ENCODE peak calls at places on chromosomes 6 and 20, in seven cellular contexts. E is IMR-90, K is left ventricle myocardium inferior, B is PC-3, C is body of pancreas, L is tibial artery, I is fibroblast of lung. F is an unnamed sample. For H3K4me1, the result is how much of the 10 kb centered on the place peaks cover.

GRCh38 chr6:4394786-4395185 is 259.4 kb upstream of the ECI2 start:
- DNase-seq in E (no peak), B (peak), L (no peak), I (no peak), K (no peak), C (no peak), F (no peak)

GRCh38 chr6:30556964-30557682 is at the start of gene PRR3:
- DNase-seq in B (peak), I (peak), L (peak), E (peak), K (peak), C (peak), F (peak)

GRCh38 chr6:147699637-147700036 is 191.1 kb downstream of the SAMD5 start:
- DNase-seq in B (peak), L (no peak), K (no peak), C (no peak), E (peak), I (peak), F (peak)

GRCh38 chr6:5175635-5176034 is 85.1 kb downstream of the LYRM4 start:
- DNase-seq in I (no peak), E (no peak), K (no peak), B (no peak), L (no peak), C (no peak), F (no peak)

GRCh38 chr6:17907467-17908229 is 79.8 kb downstream of the KIF13A start:
- DNase-seq in B (peak), C (peak), I (peak), L (peak), K (peak), E (peak), F (peak)

GRCh38 chr20:38023181-38024085 is 9.8 kb downstream of the TTI1 start:
- DNase-seq in C (no peak), E (peak), K (no peak), I (peak), B (peak), L (no peak), F (no peak)

GRCh38 chr6:5334341-5334740 is 73.0 kb downstream of the FARS2 start:
- DNase-seq in B (no peak), K (no peak), I (peak), E (peak), C (no peak), L (no peak), F (no peak)

GRCh38 chr20:17771206-17772004 is 71.6 kb downstream of the BANF2 start:
- DNase-seq in E (no peak), B (no peak), C (no peak), I (no peak), K (no peak), L (no peak), F (no peak)

GRCh38 chr6:47195251-47195650 is 114.5 kb downstream of the TNFRSF21 start:
- DNase-seq in K (peak), I (no peak), C (no peak), L (no peak), B (no peak), E (peak), F (no peak)

GRCh38 chr20:43322851-43323250 is 133.1 kb upstream of the PTPRT start:
- DNase-seq in L (no peak), K (no peak), C (no peak), E (peak), B (no peak), I (no peak), F (no peak)

DNA sequence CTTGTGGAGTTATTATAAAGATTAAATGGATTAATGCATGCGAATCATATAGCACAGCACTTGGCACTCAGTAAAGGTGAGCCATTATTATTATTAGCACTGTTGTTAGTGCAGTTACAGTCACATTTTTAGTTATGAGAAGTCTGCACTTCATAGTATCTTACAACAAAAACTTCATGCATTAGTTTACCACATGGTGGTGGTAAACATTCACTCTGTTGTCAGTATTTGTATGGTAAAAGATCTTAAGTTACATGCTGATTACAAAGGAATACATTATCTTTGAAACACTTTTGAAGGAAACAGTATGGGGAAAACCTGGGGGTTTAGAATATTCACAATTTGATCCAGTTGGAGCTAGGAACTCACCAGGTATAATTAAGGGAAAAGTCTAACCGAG is 20.8 kb downstream of the TMEM14A start:
- DNase-seq in I (peak), E (peak), C (no peak), B (peak), K (no peak), L (no peak), F (no peak)
- TF ChIP-seq CTCF in I (no peak), E (peak), C (no peak), B (peak), K (no peak), L (no peak), F (no peak)

DNA sequence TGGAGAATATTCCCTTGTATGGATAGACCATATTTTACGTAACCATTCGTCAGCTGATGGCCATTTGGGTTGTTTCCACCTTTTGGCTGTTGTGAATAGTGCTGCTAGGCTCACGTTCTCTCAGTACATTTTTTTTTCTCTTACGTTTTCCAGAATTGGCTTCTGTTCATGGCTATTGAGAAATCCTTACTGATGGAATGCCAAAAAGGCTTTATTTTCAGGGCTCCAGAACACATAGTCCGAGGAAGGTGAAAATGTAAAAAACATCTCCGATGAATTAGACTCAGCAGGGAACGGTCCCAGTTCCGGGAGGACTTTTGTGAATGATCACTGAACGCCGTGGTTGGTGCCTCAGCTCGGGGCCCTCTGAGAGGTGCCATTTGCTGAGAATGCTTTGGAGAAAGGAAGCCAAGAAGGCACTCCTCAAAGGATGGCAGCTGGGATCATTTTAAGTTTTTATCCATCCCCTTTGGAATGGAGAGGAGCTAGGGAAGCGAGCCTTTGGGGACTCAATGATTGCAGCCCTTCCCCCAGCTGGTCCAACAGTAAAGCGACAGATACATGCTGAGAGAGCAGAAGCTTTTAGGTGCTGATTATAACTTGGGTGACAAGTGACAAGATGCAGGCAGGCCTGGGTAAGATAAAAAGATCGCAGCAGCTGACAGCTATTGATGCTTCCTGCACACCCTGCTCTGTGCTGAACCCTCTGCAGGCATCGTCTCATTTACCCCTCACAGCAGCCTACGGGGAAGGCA is 133.3 kb upstream of the KCNG1 start:
- DNase-seq in I (peak), L (no peak), B (no peak), E (peak), K (no peak), C (peak), F (no peak)
- H3K4me3 ChIP-seq in I (no peak), L (no peak), B (no peak), E (no peak), K (peak), C (no peak), F (no peak)

DNA sequence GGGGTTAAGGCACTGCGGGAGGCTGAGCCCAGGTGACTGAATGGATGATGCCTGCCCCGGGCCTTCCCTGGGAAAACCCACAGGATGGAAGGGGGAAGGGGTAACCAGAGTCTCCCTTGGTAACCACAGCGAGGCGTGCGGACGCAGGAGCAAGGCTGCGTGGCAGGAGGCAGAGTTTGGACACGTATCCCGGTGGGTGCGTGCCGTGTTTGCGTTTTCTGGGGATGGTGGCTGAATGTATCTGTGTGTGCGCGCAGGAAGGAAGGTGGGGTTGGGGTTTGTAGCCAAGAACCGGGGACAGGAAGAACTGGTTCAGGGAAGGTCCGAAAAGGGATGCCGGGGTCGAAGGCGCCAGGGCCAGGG is 1.8 kb downstream of the MDGA1 start:
- DNase-seq in K (no peak), I (peak), C (no peak), L (no peak), E (peak), B (peak), F (peak)
- H3K4me1 ChIP-seq in K (under half), I (under half), C (under half), L (under half), E (under half), B (under half), F (under half)

DNA sequence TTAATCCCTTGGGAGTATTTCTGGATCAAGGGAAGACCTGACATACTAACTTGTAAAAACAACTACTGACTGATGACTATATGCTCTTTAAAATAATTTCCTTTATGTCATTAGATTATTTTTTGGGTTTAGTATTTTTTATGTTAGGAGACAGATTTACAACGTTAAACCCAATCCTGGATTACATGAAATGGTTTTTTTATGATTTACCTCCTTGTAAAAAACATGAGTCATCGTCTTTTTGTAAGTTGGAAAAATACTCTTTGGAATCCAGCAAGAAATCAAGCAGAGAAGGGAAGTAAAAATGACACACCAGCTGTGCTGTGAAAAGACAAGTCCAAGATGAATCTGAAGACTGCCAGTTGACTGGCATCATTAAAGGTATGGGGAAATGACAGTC is 6.7 kb downstream of the STK4 start:
- DNase-seq in I (no peak), K (no peak), L (no peak), E (no peak), C (no peak), B (peak), F (no peak)
- TF ChIP-seq CTCF in I (no peak), K (no peak), L (no peak), E (no peak), C (no peak), B (no peak), F (no peak)

DNA sequence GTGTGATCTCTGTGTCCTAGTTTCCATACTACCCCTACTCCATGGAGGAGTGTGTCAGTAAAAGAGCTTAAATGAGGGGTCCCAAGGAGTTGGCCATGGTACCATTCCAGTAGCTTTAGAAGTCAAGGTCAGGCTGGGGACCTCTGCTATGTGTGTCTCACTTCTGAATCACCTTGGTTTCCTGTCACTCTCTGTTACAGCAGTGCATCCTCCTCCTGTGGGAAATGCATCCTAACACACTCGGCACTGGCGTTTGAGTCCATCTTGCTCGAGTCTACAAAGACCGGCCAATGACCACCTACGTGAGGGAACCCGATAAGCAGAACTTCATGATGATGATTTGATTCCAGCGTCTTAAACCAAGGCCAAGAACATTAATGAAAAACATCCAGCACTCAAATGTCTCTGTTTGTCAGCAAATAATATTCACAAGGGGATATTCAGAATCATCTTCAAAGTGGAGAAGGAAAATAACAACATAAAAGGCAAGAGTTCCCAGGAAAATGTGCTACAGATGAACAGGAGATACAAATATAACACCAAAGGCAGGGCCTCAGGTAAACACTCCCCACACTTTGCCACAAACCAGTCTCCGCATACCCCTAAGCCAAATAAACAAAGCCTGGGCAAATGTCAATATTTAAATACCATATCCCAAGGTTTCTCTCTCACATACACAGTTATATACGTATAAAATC is 32.4 kb downstream of the TRAM2 start:
- DNase-seq in L (no peak), B (peak), C (no peak), E (peak), I (peak), K (no peak), F (no peak)
- H3K4me3 ChIP-seq in L (no peak), B (peak), C (no peak), E (no peak), I (no peak), K (no peak), F (no peak)

DNA sequence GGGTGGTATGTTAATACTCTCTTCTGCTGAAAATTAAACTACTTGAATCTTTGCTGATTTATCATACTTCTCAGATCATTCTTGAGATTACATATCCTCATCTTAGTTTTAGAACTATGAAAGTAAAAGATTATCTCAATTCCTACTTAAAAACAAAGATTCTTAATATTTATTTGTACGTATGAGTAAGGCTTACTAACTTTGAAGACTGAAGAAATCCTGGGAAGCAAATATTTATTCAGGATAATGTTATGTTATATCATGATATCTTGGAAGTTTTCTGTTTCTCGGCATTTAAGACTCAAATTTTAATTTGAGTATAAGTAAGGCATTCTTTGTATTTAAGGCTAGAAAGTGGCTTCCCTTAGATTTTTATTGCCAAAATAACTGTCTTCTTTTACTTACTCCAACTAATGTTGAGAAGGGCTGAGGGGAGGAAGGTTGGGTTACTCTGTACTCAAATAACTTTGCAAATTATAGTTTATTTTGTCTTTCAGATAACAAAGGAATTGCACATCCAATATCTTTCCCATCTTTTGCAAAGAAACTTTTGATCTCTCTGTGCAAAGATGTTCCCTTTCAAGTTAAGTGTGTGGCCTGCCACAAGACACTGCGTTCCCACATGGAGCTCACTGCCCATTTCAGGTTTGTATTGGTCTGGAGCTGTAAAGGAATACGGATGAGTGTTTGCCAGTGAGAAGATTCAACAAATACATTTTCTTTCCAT is 30.5 kb upstream of the BAG2 start:
- DNase-seq in E (peak), C (no peak), I (no peak), L (no peak), K (no peak), B (peak), F (no peak)
- H3K4me1 ChIP-seq in E (under half), C (under half), I (under half), L (under half), K (under half), B (under half), F (under half)

GRCh38 chr6:39792501-39793450 is 600 bp downstream of the DAAM2 start:
- DNase-seq in L (no peak), B (no peak), I (no peak), K (no peak), E (no peak), C (peak), F (no peak)
- TF ChIP-seq CTCF in L (no peak), B (no peak), I (no peak), K (no peak), E (no peak), C (no peak), F (no peak)

GRCh38 chr6:2857185-2857579 is 15.5 kb upstream of the SERPINB1 start:
- DNase-seq in C (no peak), L (no peak), K (no peak), B (no peak), E (no peak), I (no peak), F (no peak)

GRCh38 chr6:2854394-2854982 is 12.8 kb upstream of the SERPINB1 start:
- DNase-seq in E (peak), C (no peak), L (no peak), K (no peak), B (no peak), I (no peak), F (no peak)

GRCh38 chr6:2853766-2854393 is 12.2 kb upstream of the SERPINB1 start:
- DNase-seq in E (peak), I (peak), L (no peak), C (peak), B (peak), K (no peak), F (peak)

GRCh38 chr6:2852921-2853322 is 11.3 kb upstream of the SERPINB1 start:
- DNase-seq in L (no peak), C (no peak), I (no peak), E (no peak), B (no peak), K (no peak), F (no peak)

GRCh38 chr6:2855061-2855519 is 13.4 kb upstream of the SERPINB1 start:
- DNase-seq in K (no peak), I (no peak), L (no peak), B (no peak), C (no peak), E (no peak), F (no peak)
- H3K4me3 ChIP-seq in K (peak), I (no peak), L (no peak), B (no peak), C (no peak), E (no peak), F (no peak)

F was measured in mammary epithelial cell.